ENCODE peak calls at places on chromosome 3, in five cellular contexts. One of them, this sample, is unnamed.

GRCh38 chr3:114299421-114299820 is 5.6 kb downstream of the TIGIT start:
- DNase-seq in body of pancreas: no peak
- DNase-seq in OCI-LY7: no peak
- DNase-seq in breast epithelium: no peak
- DNase-seq in fibroblast of lung: no peak
- DNase-seq in this sample: no peak

GRCh38 chr3:194582196-194582905 is 50.9 kb downstream of the TMEM44 start:
- DNase-seq in OCI-LY7: no peak
- DNase-seq in body of pancreas: no peak
- DNase-seq in breast epithelium: no peak
- DNase-seq in fibroblast of lung: no peak
- DNase-seq in this sample: no peak

GRCh38 chr3:165390171-165390570 is 194.0 kb upstream of the SLITRK3 start:
- DNase-seq in OCI-LY7: no peak
- DNase-seq in fibroblast of lung: no peak
- DNase-seq in breast epithelium: no peak
- DNase-seq in body of pancreas: no peak
- DNase-seq in this sample: no peak

GRCh38 chr3:8453153-8453552 is 48.5 kb upstream of the LMCD1 start:
- DNase-seq in fibroblast of lung: no peak
- DNase-seq in breast epithelium: no peak
- DNase-seq in body of pancreas: no peak
- DNase-seq in OCI-LY7: no peak
- DNase-seq in this sample: no peak

GRCh38 chr3:73143821-73144237 is 82.4 kb downstream of the EBLN2 start:
- DNase-seq in OCI-LY7: no peak
- DNase-seq in body of pancreas: peak; percentile 10
- DNase-seq in fibroblast of lung: no peak
- DNase-seq in breast epithelium: no peak
- DNase-seq in this sample: no peak

GRCh38 chr3:186025161-186025560 is 83.7 kb downstream of the ETV5 start:
- DNase-seq in fibroblast of lung: peak; percentile 76
- DNase-seq in OCI-LY7: no peak
- DNase-seq in body of pancreas: no peak
- DNase-seq in breast epithelium: no peak
- DNase-seq in this sample: no peak

GRCh38 chr3:126983653-126984390 is 907 bp downstream of the PLXNA1 start:
- DNase-seq in OCI-LY7: no peak
- DNase-seq in fibroblast of lung: peak; percentile 43
- DNase-seq in body of pancreas: peak; percentile 39
- DNase-seq in breast epithelium: no peak
- DNase-seq in this sample: no peak

GRCh38 chr3:160130950-160131349 is 94.3 kb upstream of the C3orf80 start:
- DNase-seq in fibroblast of lung: peak; percentile 33
- DNase-seq in body of pancreas: no peak
- DNase-seq in OCI-LY7: no peak
- DNase-seq in breast epithelium: no peak
- DNase-seq in this sample: no peak

GRCh38 chr3:2360815-2361214 is 262.1 kb downstream of the CNTN4 start:
- DNase-seq in body of pancreas: no peak
- DNase-seq in breast epithelium: no peak
- DNase-seq in OCI-LY7: no peak
- DNase-seq in fibroblast of lung: no peak
- DNase-seq in this sample: no peak

GRCh38 chr3:40043444-40043755 is 234.0 kb downstream of the MYRIP start:
- DNase-seq in OCI-LY7: no peak
- DNase-seq in body of pancreas: peak; percentile 21
- DNase-seq in fibroblast of lung: no peak
- DNase-seq in breast epithelium: no peak
- DNase-seq in this sample: no peak

GRCh38 chr3:126064627-126065258 is 19.2 kb downstream of the SLC41A3 start:
- DNase-seq in breast epithelium: no peak
- DNase-seq in OCI-LY7: no peak
- DNase-seq in fibroblast of lung: no peak
- DNase-seq in body of pancreas: no peak
- DNase-seq in this sample: no peak

GRCh38 chr3:99578339-99578970 is 59.9 kb upstream of the COL8A1 start:
- DNase-seq in OCI-LY7: no peak
- DNase-seq in body of pancreas: no peak
- DNase-seq in fibroblast of lung: no peak
- DNase-seq in breast epithelium: no peak
- DNase-seq in this sample: no peak

GRCh38 chr3:134810052-134810435 is 15.0 kb downstream of the EPHB1 start:
- DNase-seq in fibroblast of lung: no peak
- DNase-seq in breast epithelium: no peak
- DNase-seq in OCI-LY7: no peak
- DNase-seq in body of pancreas: no peak
- DNase-seq in this sample: no peak

GRCh38 chr3:114363554-114364202 is 69.8 kb downstream of the TIGIT start:
- DNase-seq in breast epithelium: no peak
- DNase-seq in OCI-LY7: no peak
- DNase-seq in body of pancreas: no peak
- DNase-seq in fibroblast of lung: peak; percentile 66
- DNase-seq in this sample: no peak

GRCh38 chr3:23796518-23796917 is 9.2 kb upstream of the UBE2E1 start:
- DNase-seq in breast epithelium: no peak
- DNase-seq in body of pancreas: no peak
- DNase-seq in OCI-LY7: no peak
- DNase-seq in fibroblast of lung: no peak
- DNase-seq in this sample: no peak

GRCh38 chr3:153714588-153715285 is 406.5 kb upstream of the ARHGEF26 start:
- DNase-seq in body of pancreas: no peak
- DNase-seq in fibroblast of lung: peak; percentile 1
- DNase-seq in OCI-LY7: peak; percentile 47
- DNase-seq in breast epithelium: no peak
- DNase-seq in this sample: no peak

GRCh38 chr3:128787256-128788253 is 61.6 kb downstream of the RAB7A start:
- DNase-seq in OCI-LY7: peak; percentile 31
- DNase-seq in body of pancreas: no peak
- DNase-seq in fibroblast of lung: no peak
- DNase-seq in breast epithelium: no peak
- DNase-seq in this sample: peak; percentile 40

GRCh38 chr3:154307363-154307762 is 16.9 kb downstream of the DHX36 start:
- DNase-seq in OCI-LY7: no peak
- DNase-seq in breast epithelium: no peak
- DNase-seq in body of pancreas: no peak
- DNase-seq in fibroblast of lung: no peak
- DNase-seq in this sample: no peak

GRCh38 chr3:155753038-155753647 is 8.3 kb upstream of the PLCH1 start:
- DNase-seq in OCI-LY7: peak; percentile 51
- DNase-seq in fibroblast of lung: peak; percentile 57
- DNase-seq in body of pancreas: peak; percentile 42
- DNase-seq in breast epithelium: no peak
- DNase-seq in this sample: no peak

GRCh38 chr3:139302084-139302800 is 41.6 kb upstream of the MRPS22 start:
- DNase-seq in OCI-LY7: no peak
- DNase-seq in body of pancreas: peak; percentile 25
- DNase-seq in breast epithelium: no peak
- DNase-seq in fibroblast of lung: peak; percentile 94
- DNase-seq in this sample: no peak

GRCh38 chr3:45915518-45916231 is 27.6 kb upstream of the CXCR6 start:
- DNase-seq in breast epithelium: no peak
- DNase-seq in fibroblast of lung: peak; percentile 66
- DNase-seq in body of pancreas: peak; percentile 16
- DNase-seq in OCI-LY7: no peak
- DNase-seq in this sample: peak; percentile 94

GRCh38 chr3:143078883-143079282 is 40.7 kb upstream of the CHST2 start:
- DNase-seq in fibroblast of lung: no peak
- DNase-seq in body of pancreas: no peak
- DNase-seq in OCI-LY7: no peak
- DNase-seq in breast epithelium: no peak
- DNase-seq in this sample: no peak

GRCh38 chr3:165526367-165526766 is 310.9 kb downstream of the BCHE start:
- DNase-seq in body of pancreas: no peak
- DNase-seq in OCI-LY7: no peak
- DNase-seq in breast epithelium: no peak
- DNase-seq in fibroblast of lung: no peak
- DNase-seq in this sample: no peak

DNA sequence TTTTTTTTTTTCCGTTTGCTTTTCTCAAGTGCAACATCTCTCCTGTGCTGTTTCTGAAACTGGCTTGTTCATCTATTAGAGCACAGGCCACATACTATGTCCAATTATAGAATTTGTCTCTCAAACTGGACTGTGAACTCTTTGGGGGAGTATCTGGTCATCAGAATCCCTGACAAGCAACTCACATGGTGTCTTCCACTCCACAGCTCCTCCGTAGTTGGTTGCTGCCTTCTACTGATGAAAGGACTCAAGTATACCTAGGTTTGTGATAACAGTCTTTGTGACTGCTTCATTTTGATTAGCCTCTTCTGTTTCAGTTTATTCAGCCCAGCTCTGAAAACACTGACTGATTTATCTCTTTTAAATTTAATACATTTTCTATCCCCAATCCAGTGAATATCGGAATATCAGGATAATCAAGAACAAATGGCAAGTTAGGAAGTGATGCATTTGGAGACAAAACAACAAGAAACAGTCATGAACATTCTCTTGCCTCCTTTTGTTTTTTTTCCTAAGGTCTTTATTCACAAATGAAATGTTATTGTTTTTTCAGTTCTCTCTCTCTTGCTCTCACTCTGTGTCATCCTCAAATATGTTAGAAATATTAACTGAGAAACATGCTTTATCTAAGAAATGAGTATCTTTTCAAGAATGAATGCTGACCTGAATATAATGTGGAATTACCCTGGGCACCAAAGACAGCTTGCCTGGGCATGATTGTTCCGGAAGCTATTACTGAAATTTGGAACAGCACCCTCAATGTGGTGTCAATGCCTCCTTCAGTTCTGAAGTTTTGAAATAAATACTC is 51.2 kb downstream of the RBMS3 start:
- DNase-seq in body of pancreas: no peak
- DNase-seq in OCI-LY7: no peak
- DNase-seq in fibroblast of lung: no peak
- DNase-seq in breast epithelium: no peak
- DNase-seq in this sample: no peak
- TF ChIP-seq CTCF in body of pancreas: no peak
- TF ChIP-seq CTCF in OCI-LY7: no peak
- TF ChIP-seq CTCF in fibroblast of lung: no peak
- TF ChIP-seq CTCF in breast epithelium: no peak
- TF ChIP-seq CTCF in this sample: no peak

DNA sequence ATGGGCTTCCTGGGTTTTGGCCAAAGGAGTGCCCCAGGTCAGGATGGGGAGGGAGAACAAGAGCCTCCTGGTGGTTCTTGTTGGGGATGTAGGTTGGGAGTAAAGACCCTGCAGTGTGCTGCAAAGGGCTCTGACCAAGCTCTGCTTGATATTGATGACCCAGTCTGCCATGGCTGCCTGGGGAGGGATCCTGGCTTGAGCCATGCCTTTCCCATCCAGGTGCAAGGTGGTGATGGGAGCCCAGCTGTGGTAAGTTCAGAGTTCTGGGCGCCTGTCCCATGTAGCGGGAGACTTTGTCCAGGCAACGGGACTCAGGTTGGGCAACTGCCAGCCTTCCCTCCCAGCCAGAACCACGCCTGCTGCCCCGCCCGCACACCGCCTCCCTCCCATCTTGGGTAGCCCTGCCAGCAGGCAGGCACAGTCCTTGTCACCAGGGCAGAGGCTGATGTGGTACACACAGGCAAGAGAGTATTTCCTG is 2.6 kb downstream of the GNAI2 start:
- DNase-seq in breast epithelium: peak; percentile 90
- DNase-seq in fibroblast of lung: no peak
- DNase-seq in body of pancreas: peak; percentile 96
- DNase-seq in OCI-LY7: no peak
- DNase-seq in this sample: no peak
- H3K4me3 ChIP-seq in breast epithelium: peak overlapping the region; percentile 87
- H3K4me3 ChIP-seq in fibroblast of lung: peak overlapping the region; percentile 88
- H3K4me3 ChIP-seq in body of pancreas: no peak overlapping the region
- H3K4me3 ChIP-seq in OCI-LY7: peak overlapping the region; percentile 80
- H3K4me3 ChIP-seq in this sample: peak overlapping the region; percentile 94

DNA sequence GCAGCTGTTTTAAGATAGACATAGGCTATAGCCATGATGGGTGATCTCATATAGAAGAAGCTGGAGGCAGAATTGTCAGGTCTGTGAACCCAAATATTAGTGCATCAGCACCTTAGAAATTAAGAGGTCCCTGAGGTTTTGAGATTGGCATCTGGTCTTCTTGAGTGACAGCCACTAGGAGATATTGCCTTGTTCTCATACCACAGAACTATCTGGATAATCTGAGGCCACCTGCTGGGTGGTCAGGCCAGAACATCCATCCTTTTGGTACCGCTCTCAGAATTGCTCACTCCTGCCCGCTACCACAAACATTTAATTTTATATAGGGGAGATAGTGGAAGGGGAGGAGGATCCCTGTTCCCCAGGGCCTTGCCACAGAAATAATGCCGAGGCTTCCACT is 210.6 kb upstream of the ZPLD1 start:
- DNase-seq in body of pancreas: no peak
- DNase-seq in breast epithelium: no peak
- DNase-seq in fibroblast of lung: peak; percentile 44
- DNase-seq in OCI-LY7: peak; percentile 54
- DNase-seq in this sample: no peak
- TF ChIP-seq CTCF in body of pancreas: no peak
- TF ChIP-seq CTCF in breast epithelium: peak; percentile 33
- TF ChIP-seq CTCF in fibroblast of lung: peak; percentile 28
- TF ChIP-seq CTCF in OCI-LY7: peak; percentile 72
- TF ChIP-seq CTCF in this sample: peak; percentile 33

GRCh38 chr3:121594850-121595249 is 1.7 kb downstream of the FBXO40 start:
- DNase-seq in body of pancreas: no peak
- DNase-seq in OCI-LY7: no peak
- DNase-seq in breast epithelium: no peak
- DNase-seq in fibroblast of lung: no peak
- DNase-seq in this sample: no peak

GRCh38 chr3:121598564-121598963 is 5.4 kb downstream of the FBXO40 start:
- DNase-seq in body of pancreas: no peak
- DNase-seq in fibroblast of lung: no peak
- DNase-seq in OCI-LY7: no peak
- DNase-seq in breast epithelium: no peak
- DNase-seq in this sample: no peak

GRCh38 chr3:121595765-121596406 is 2.7 kb downstream of the FBXO40 start:
- DNase-seq in fibroblast of lung: no peak
- DNase-seq in OCI-LY7: no peak
- DNase-seq in body of pancreas: no peak
- DNase-seq in breast epithelium: no peak
- DNase-seq in this sample: no peak

DNA sequence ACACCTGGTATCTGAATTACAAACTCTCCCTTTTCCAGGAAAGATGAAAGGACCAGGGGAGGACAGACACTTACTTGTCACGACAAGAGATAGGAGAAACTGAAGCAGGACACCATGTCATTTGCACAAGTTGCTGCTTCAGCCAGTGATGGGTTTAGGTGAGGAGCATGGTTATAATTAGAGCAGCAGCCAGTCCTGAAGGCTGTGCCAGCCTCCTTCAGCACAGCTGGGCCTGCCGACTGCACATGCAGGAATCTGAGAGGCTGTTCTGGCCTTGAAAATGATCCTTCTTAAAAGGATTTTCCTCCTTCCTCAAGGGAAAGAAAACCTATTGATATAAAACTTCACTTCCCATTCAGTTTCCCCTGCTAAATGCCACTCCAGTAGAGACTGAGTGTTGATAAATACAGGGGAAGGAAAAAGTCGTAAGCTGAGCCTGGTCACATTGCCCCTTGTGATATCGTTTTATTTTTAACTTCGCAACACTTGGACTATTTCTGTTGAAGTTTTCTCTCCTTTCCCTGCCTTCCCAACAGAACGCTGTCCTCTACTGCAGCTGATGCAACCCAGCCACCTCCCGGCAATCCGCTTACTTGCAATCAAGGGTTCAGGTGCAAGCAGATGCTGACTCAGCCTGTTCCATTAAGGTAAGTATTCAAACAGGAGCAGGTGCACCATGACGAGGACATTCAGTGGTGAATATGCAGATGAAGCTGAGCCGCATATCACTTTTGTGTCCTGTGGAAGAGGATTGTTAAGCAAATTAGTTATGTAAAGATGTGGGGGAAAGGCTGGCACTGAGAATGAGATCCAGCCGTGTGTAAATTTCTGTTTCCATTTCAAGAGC is at the start of gene FBXO40:
- DNase-seq in fibroblast of lung: peak; percentile 9
- DNase-seq in breast epithelium: no peak
- DNase-seq in body of pancreas: peak; percentile 44
- DNase-seq in OCI-LY7: peak; percentile 66
- DNase-seq in this sample: peak; percentile 66
- H3K4me3 ChIP-seq in fibroblast of lung: no peak within 1 kb of the TSS
- H3K4me3 ChIP-seq in breast epithelium: no peak within 1 kb of the TSS
- H3K4me3 ChIP-seq in body of pancreas: no peak within 1 kb of the TSS
- H3K4me3 ChIP-seq in OCI-LY7: peak within 1 kb of the TSS; percentile 14
- H3K4me3 ChIP-seq in this sample: peak within 1 kb of the TSS; percentile 3